ENCODE peak calls at places on chromosome 13, in six cellular contexts. W is NCI-H1092 treated with DMSO at 0.1 percent for 48 hours; R is left lung; Y is ELF-1; E is psoas muscle; L is effector memory CD8-positive, alpha-beta T cell. B is an unnamed sample.

GRCh38 chr13:106534844-106535551 is 464 bp downstream of the EFNB2 start:
- DNase-seq in R (no peak), L (peak; percentile 26), Y (peak; percentile 40), W (no peak), E (peak; percentile 21), B (no peak)

GRCh38 chr13:93249259-93249917 is 22.8 kb downstream of the GPC6 start:
- DNase-seq in E (no peak), R (no peak), L (no peak), W (no peak), Y (peak; percentile 33), B (no peak)

GRCh38 chr13:78611040-78611439 is 7.7 kb upstream of the POU4F1 start:
- DNase-seq in E (no peak), L (no peak), R (no peak), Y (no peak), W (no peak), B (no peak)

GRCh38 chr13:98977568-98978270 is at the start of gene DOCK9:
- DNase-seq in Y (peak; percentile 82), R (peak; percentile 57), W (no peak), E (peak; percentile 59), L (no peak), B (peak; percentile 72)

GRCh38 chr13:113447596-113447995 is 5.7 kb downstream of the ADPRHL1 start:
- DNase-seq in E (no peak), R (no peak), L (no peak), W (no peak), Y (no peak), B (peak; percentile 31)

GRCh38 chr13:94345374-94346195 is 133.9 kb downstream of the DCT start:
- DNase-seq in L (peak; percentile 20), Y (no peak), W (peak; percentile 63), R (no peak), E (no peak), B (no peak)

GRCh38 chr13:40622246-40622645 is 44.2 kb downstream of the FOXO1 start:
- DNase-seq in E (no peak), R (no peak), W (no peak), Y (no peak), L (no peak), B (no peak)

GRCh38 chr13:101624210-101624922 is 171.9 kb downstream of the ITGBL1 start:
- DNase-seq in L (no peak), R (no peak), W (peak; percentile 84), E (no peak), Y (no peak), B (no peak)

GRCh38 chr13:77874406-77874805 is 44.2 kb downstream of the EDNRB start:
- DNase-seq in E (no peak), W (no peak), L (no peak), Y (no peak), R (no peak), B (no peak)

GRCh38 chr13:46507978-46508377 is 45.0 kb upstream of the LRCH1 start:
- DNase-seq in Y (no peak), E (no peak), L (no peak), W (no peak), R (no peak), B (no peak)

GRCh38 chr13:53058077-53058660 is 29.6 kb downstream of the OLFM4 start:
- DNase-seq in W (no peak), Y (no peak), R (no peak), L (no peak), E (no peak), B (no peak)

GRCh38 chr13:45932172-45932571 is 80.6 kb upstream of the SIAH3 start:
- DNase-seq in R (no peak), E (no peak), Y (no peak), W (no peak), L (no peak), B (no peak)

GRCh38 chr13:75426421-75426820 is 55.5 kb downstream of the TBC1D4 start:
- DNase-seq in Y (no peak), L (no peak), E (no peak), W (no peak), R (no peak), B (no peak)

GRCh38 chr13:99442273-99442895 is 58.9 kb upstream of the TM9SF2 start:
- DNase-seq in R (no peak), W (peak; percentile 78), Y (peak; percentile 41), E (no peak), L (peak; percentile 68), B (no peak)

GRCh38 chr13:43003729-43004128 is 11.7 kb upstream of the EPSTI1 start:
- DNase-seq in E (no peak), R (no peak), Y (no peak), L (no peak), W (no peak), B (no peak)

GRCh38 chr13:42497798-42498197 is 76.2 kb upstream of the TNFSF11 start:
- DNase-seq in W (no peak), E (no peak), Y (no peak), L (no peak), R (no peak), B (no peak)

GRCh38 chr13:49248433-49249002 is 793 bp downstream of the CDADC1 start:
- DNase-seq in Y (no peak), L (no peak), R (peak; percentile 35), W (no peak), E (no peak), B (no peak)

GRCh38 chr13:76884167-76884566 is 2.0 kb downstream of the KCTD12 start:
- DNase-seq in L (no peak), R (peak; percentile 68), W (peak; percentile 50), E (peak; percentile 33), Y (peak; percentile 20), B (peak; percentile 65)

GRCh38 chr13:113638806-113639205 is 19.2 kb downstream of the ATP4B start:
- DNase-seq in E (no peak), Y (no peak), R (peak; percentile 6), W (no peak), L (no peak), B (peak; percentile 26)

GRCh38 chr13:110388141-110388943 is 81.3 kb downstream of the COL4A2 start:
- DNase-seq in Y (peak; percentile 86), L (no peak), W (no peak), R (no peak), E (peak; percentile 43), B (no peak)

GRCh38 chr13:52348983-52349780 is 56.8 kb downstream of the THSD1 start:
- DNase-seq in L (no peak), Y (no peak), E (no peak), W (no peak), R (no peak), B (no peak)

GRCh38 chr13:36981156-36981743 is 17.9 kb downstream of the ALG5 start:
- DNase-seq in Y (no peak), R (no peak), L (no peak), W (peak; percentile 29), E (no peak), B (no peak)

GRCh38 chr13:41411536-41411935 is 45.8 kb upstream of the RGCC start:
- DNase-seq in E (no peak), W (no peak), Y (peak; percentile 58), R (no peak), L (no peak), B (no peak)